ENCODE peak calls at places on chromosomes 3 and 15, in nine cellular contexts. A, M, I, G, Z, E, L, N and V are unnamed samples.

GRCh38 chr3:167184511-167184910 is 195.6 kb downstream of the ZBBX start:
- DNase-seq in A (no peak), M (no peak), I (no peak), G (no peak), Z (no peak), E (no peak), L (no peak), N (no peak), V (no peak)

GRCh38 chr15:80778964-80779657 is at the start of gene CEMIP:
- DNase-seq in A (peak; percentile 90), M (peak; percentile 76), I (peak; percentile 57), G (peak; percentile 74), Z (peak; percentile 78), E (peak; percentile 71), L (peak; percentile 64), N (peak; percentile 68), V (peak; percentile 91)

GRCh38 chr3:188854395-188855149 is 317.2 kb upstream of the TPRG1 start:
- DNase-seq in A (no peak), M (no peak), I (no peak), G (no peak), Z (peak; percentile 43), E (no peak), L (no peak), N (no peak), V (no peak)

GRCh38 chr3:125589743-125590142 is 5.6 kb downstream of the OSBPL11 start:
- DNase-seq in A (no peak), M (no peak), I (peak; percentile 23), G (no peak), Z (no peak), E (no peak), L (no peak), N (no peak), V (no peak)

GRCh38 chr15:67775265-67775664 is 50.0 kb upstream of the SKOR1 start:
- DNase-seq in A (no peak), M (no peak), I (no peak), G (no peak), Z (no peak), E (no peak), L (no peak), N (no peak), V (no peak)

GRCh38 chr15:46280753-46281521 is 646.1 kb downstream of the SQOR start:
- DNase-seq in A (no peak), M (no peak), I (no peak), G (no peak), Z (no peak), E (no peak), L (no peak), N (peak; percentile 81), V (no peak)

GRCh38 chr3:14434541-14435151 is 32.2 kb downstream of the SLC6A6 start:
- DNase-seq in A (no peak), M (no peak), I (no peak), G (no peak), Z (no peak), E (no peak), L (no peak), N (no peak), V (no peak)

GRCh38 chr3:10322355-10322715 is 1.4 kb upstream of the SEC13 start:
- DNase-seq in A (no peak), M (peak; percentile 39), I (peak; percentile 52), G (peak; percentile 76), Z (no peak), E (no peak), L (no peak), N (no peak), V (peak; percentile 95)

GRCh38 chr3:127064391-127065137 is 81.6 kb downstream of the PLXNA1 start:
- DNase-seq in A (no peak), M (peak; percentile 56), I (no peak), G (peak; percentile 13), Z (peak; percentile 22), E (no peak), L (no peak), N (no peak), V (no peak)

GRCh38 chr3:150743508-150743907 is 19.5 kb downstream of the SIAH2 start:
- DNase-seq in A (peak; percentile 63), M (no peak), I (no peak), G (no peak), Z (no peak), E (no peak), L (no peak), N (no peak), V (no peak)

GRCh38 chr3:124201786-124202185 is 209.9 kb upstream of the ROPN1 start:
- DNase-seq in A (no peak), M (no peak), I (no peak), G (no peak), Z (no peak), E (no peak), L (no peak), N (no peak), V (no peak)

GRCh38 chr3:109921509-109921908 is 584.2 kb upstream of the DPPA4 start:
- DNase-seq in A (no peak), M (no peak), I (no peak), G (no peak), Z (no peak), E (no peak), L (no peak), N (no peak), V (no peak)

GRCh38 chr3:49519916-49520385 is 34.3 kb upstream of the BSN start:
- DNase-seq in A (no peak), M (no peak), I (no peak), G (no peak), Z (no peak), E (no peak), L (no peak), N (no peak), V (no peak)

GRCh38 chr3:11364181-11364580 is 92.0 kb downstream of the ATG7 start:
- DNase-seq in A (no peak), M (no peak), I (no peak), G (no peak), Z (no peak), E (peak; percentile 28), L (no peak), N (no peak), V (no peak)

GRCh38 chr3:94862703-94863102 is 799.8 kb downstream of the NSUN3 start:
- DNase-seq in A (peak; percentile 39), M (peak; percentile 2), I (no peak), G (no peak), Z (peak; percentile 9), E (no peak), L (no peak), N (no peak), V (peak; percentile 52)

GRCh38 chr3:17891139-17891850 is 148.9 kb upstream of the TBC1D5 start:
- DNase-seq in A (peak; percentile 49), M (no peak), I (no peak), G (no peak), Z (peak; percentile 17), E (no peak), L (no peak), N (no peak), V (no peak)

GRCh38 chr3:155382396-155383042 is 89.0 kb upstream of the STRIT1 start:
- DNase-seq in A (peak; percentile 32), M (peak; percentile 59), I (peak; percentile 17), G (peak; percentile 67), Z (peak; percentile 68), E (peak; percentile 55), L (peak; percentile 19), N (peak; percentile 72), V (peak; percentile 50)

GRCh38 chr3:160707187-160707789 is 30.3 kb downstream of the ARL14 start:
- DNase-seq in A (no peak), M (peak; percentile 41), I (peak; percentile 8), G (no peak), Z (peak; percentile 58), E (no peak), L (peak; percentile 24), N (peak; percentile 69), V (no peak)

GRCh38 chr3:134854285-134854684 is 59.2 kb downstream of the EPHB1 start:
- DNase-seq in A (no peak), M (no peak), I (no peak), G (no peak), Z (no peak), E (no peak), L (no peak), N (no peak), V (no peak)

GRCh38 chr3:156131799-156132198 is 11.4 kb downstream of the KCNAB1 start:
- DNase-seq in A (no peak), M (no peak), I (no peak), G (no peak), Z (no peak), E (no peak), L (no peak), N (no peak), V (no peak)

GRCh38 chr15:92901053-92901761 is 1.1 kb downstream of the CHD2 start:
- DNase-seq in A (no peak), M (no peak), I (no peak), G (no peak), Z (peak; percentile 55), E (no peak), L (no peak), N (no peak), V (no peak)

GRCh38 chr3:53154731-53155320 is 6.2 kb upstream of the PRKCD start:
- DNase-seq in A (peak; percentile 13), M (no peak), I (no peak), G (no peak), Z (no peak), E (no peak), L (peak; percentile 34), N (no peak), V (no peak)

GRCh38 chr15:67100808-67101581 is 35.6 kb downstream of the SMAD3 start:
- DNase-seq in A (no peak), M (no peak), I (peak; percentile 59), G (no peak), Z (no peak), E (no peak), L (no peak), N (no peak), V (no peak)

GRCh38 chr3:128123231-128123537 is 428 bp downstream of the RUVBL1 start:
- DNase-seq in A (no peak), M (no peak), I (no peak), G (no peak), Z (no peak), E (no peak), L (no peak), N (no peak), V (peak; percentile 10)

GRCh38 chr3:78846688-78847087 is 921.1 kb downstream of the ROBO1 start:
- DNase-seq in A (peak; percentile 71), M (no peak), I (no peak), G (no peak), Z (peak; percentile 88), E (no peak), L (no peak), N (no peak), V (no peak)

GRCh38 chr15:60913901-60914300 is 315.2 kb downstream of the RORA start:
- DNase-seq in A (no peak), M (no peak), I (no peak), G (no peak), Z (no peak), E (no peak), L (no peak), N (no peak), V (no peak)

GRCh38 chr3:48826451-48826850 is 21.2 kb downstream of the PRKAR2A start:
- DNase-seq in A (peak; percentile 80), M (peak; percentile 24), I (no peak), G (no peak), Z (peak; percentile 86), E (peak; percentile 67), L (no peak), N (no peak), V (no peak)

GRCh38 chr15:74383695-74384565 is 16.5 kb upstream of the CYP11A1 start:
- DNase-seq in A (peak; percentile 74), M (no peak), I (peak; percentile 85), G (no peak), Z (no peak), E (no peak), L (no peak), N (no peak), V (no peak)

GRCh38 chr3:197501879-197502620 is 53.7 kb downstream of the BDH1 start:
- DNase-seq in A (peak; percentile 84), M (no peak), I (peak; percentile 74), G (no peak), Z (peak; percentile 73), E (no peak), L (peak; percentile 63), N (no peak), V (peak; percentile 83)

GRCh38 chr3:44506961-44507360 is 29.5 kb upstream of the ZNF445 start:
- DNase-seq in A (no peak), M (no peak), I (no peak), G (no peak), Z (no peak), E (no peak), L (no peak), N (no peak), V (no peak)

GRCh38 chr15:33865416-33865815 is 102.9 kb upstream of the CHRM5 start:
- DNase-seq in A (peak; percentile 61), M (no peak), I (no peak), G (no peak), Z (peak; percentile 42), E (no peak), L (no peak), N (no peak), V (no peak)